ENCODE peak calls at places on chromosomes 4 and X, in four cellular contexts. E is OCI-LY7, R is H1, O is mammary epithelial cell. X is an unnamed sample. For H3K36me3, the result is how much of the 10 kb centered on the place peaks cover.

GRCh38 chrX:9515973-9516538 is 51.2 kb downstream of the TBL1X start:
- DNase-seq in E (no peak), R (no peak), O (no peak), X (peak)

GRCh38 chr4:16187455-16187854 is 38.8 kb downstream of the TAPT1 start:
- DNase-seq in E (no peak), R (no peak), O (no peak), X (no peak)

GRCh38 chr4:114400531-114400930 is 198.1 kb upstream of the UGT8 start:
- DNase-seq in E (no peak), R (no peak), O (peak), X (no peak)

GRCh38 chr4:82201805-82202636 is 171.8 kb downstream of the HNRNPD start:
- DNase-seq in E (peak), R (no peak), O (peak), X (no peak)

GRCh38 chrX:150032742-150033141 is 94.5 kb upstream of the EOLA2 start:
- DNase-seq in E (no peak), R (no peak), O (peak), X (no peak)

GRCh38 chr4:155604718-155605601 is 61.7 kb upstream of the GUCY1A1 start:
- DNase-seq in E (no peak), R (no peak), O (peak), X (no peak)

GRCh38 chr4:173477016-173477415 is 53.0 kb downstream of the HAND2 start:
- DNase-seq in E (no peak), R (no peak), O (no peak), X (no peak)

GRCh38 chr4:67106846-67107467 is 438.3 kb downstream of the CENPC start:
- DNase-seq in E (no peak), R (no peak), O (no peak), X (no peak)

GRCh38 chrX:43121637-43122036 is 343.7 kb upstream of the PPP1R2C start:
- DNase-seq in E (peak), R (no peak), O (peak), X (no peak)

GRCh38 chr4:156198511-156198910 is 244.8 kb upstream of the CTSO start:
- DNase-seq in E (no peak), R (no peak), O (no peak), X (no peak)

GRCh38 chr4:116389139-116389538 is 696.2 kb downstream of the TRAM1L1 start:
- DNase-seq in E (no peak), R (no peak), O (no peak), X (no peak)

GRCh38 chr4:28565434-28565833 is 1704.8 kb downstream of the STIM2 start:
- DNase-seq in E (no peak), R (no peak), O (no peak), X (no peak)
- TF ChIP-seq CTCF in E (no peak), R (no peak), O (no peak), X (no peak)

GRCh38 chr4:184757810-184758209 is 23.9 kb upstream of the CENPU start:
- DNase-seq in E (no peak), R (no peak), O (no peak), X (no peak)
- H3K36me3 ChIP-seq in E (half or more), R (under half), O (under half), X (under half)

GRCh38 chr4:184807261-184807660 is 18.5 kb downstream of the ACSL1 start:
- DNase-seq in E (no peak), R (no peak), O (no peak), X (no peak)

GRCh38 chr4:184806711-184807110 is 19.1 kb downstream of the ACSL1 start:
- DNase-seq in E (no peak), R (no peak), O (no peak), X (no peak)

GRCh38 chr4:184806246-184806550 is 19.6 kb downstream of the ACSL1 start:
- DNase-seq in E (no peak), R (no peak), O (no peak), X (no peak)

GRCh38 chr4:184804621-184805020 is 21.1 kb downstream of the ACSL1 start:
- DNase-seq in E (no peak), R (no peak), O (no peak), X (no peak)

GRCh38 chr4:184805462-184806245 is 20.1 kb downstream of the ACSL1 start:
- DNase-seq in E (no peak), R (no peak), O (no peak), X (peak)
- H3K4me3 ChIP-seq in E (no peak), R (no peak), O (no peak), X (no peak)

GRCh38 chrX:115894087-115894486 is 276.5 kb upstream of the AGTR2 start:
- DNase-seq in E (no peak), R (no peak), O (peak), X (no peak)
- TF ChIP-seq CTCF in E (no peak), R (no peak), O (peak), X (peak)

GRCh38 chr4:2501034-2501594 is 32.2 kb downstream of the RNF4 start:
- DNase-seq in E (no peak), R (no peak), O (no peak), X (no peak)

GRCh38 chr4:2507259-2507658 is 29.2 kb upstream of the FAM193A start:
- DNase-seq in E (no peak), R (no peak), O (no peak), X (no peak)

GRCh38 chr4:2500547-2500946 is 31.6 kb downstream of the RNF4 start:
- DNase-seq in E (no peak), R (no peak), O (no peak), X (no peak)

GRCh38 chr4:2507855-2508254 is 28.6 kb upstream of the FAM193A start:
- DNase-seq in E (no peak), R (no peak), O (no peak), X (no peak)

DNA sequence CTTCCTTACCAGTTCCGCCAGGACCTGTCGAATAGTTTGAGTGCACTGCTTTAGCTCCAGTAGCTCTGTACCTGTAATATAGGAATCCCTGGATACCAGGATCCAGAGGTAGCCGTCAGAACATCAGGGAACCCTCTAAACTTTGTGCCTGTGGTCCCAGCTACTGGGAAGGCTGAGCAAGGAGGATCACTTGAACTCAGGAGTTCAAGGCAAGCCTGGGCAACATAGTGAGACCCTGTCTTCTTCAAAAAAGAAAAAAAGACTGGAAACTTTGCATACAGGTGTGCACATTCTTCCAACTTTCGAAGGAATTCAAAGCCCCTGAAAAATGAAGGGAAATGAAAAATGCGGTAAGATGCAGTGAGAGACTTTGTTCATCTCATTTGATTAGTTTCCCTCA is 32.6 kb upstream of the FAM193A start:
- DNase-seq in E (no peak), R (no peak), O (no peak), X (no peak)
- H3K36me3 ChIP-seq in E (half or more), R (half or more), O (under half), X (under half)

GRCh38 chr4:140725556-140725955 is 30.6 kb downstream of the TBC1D9 start:
- DNase-seq in E (no peak), R (no peak), O (no peak), X (no peak)
- H3K4me3 ChIP-seq in E (no peak), R (no peak), O (no peak), X (no peak)